ENCODE peak calls at places on chromosomes 11 and 22, in five cellular contexts. One of them, this sample, is unnamed.

GRCh38 chr11:128757235-128757711 is 63.4 kb downstream of the FLI1 start:
- DNase-seq in brain microvascular endothelial cell: peak; percentile 77
- DNase-seq in MCF 10A: peak; percentile 60
- DNase-seq in fibroblast of gingiva: no peak
- DNase-seq in GM03348: no peak
- DNase-seq in this sample: no peak

GRCh38 chr11:6354651-6355485 is 34.6 kb upstream of the CAVIN3 start:
- DNase-seq in brain microvascular endothelial cell: no peak
- DNase-seq in MCF 10A: no peak
- DNase-seq in fibroblast of gingiva: peak; percentile 11
- DNase-seq in GM03348: no peak
- DNase-seq in this sample: no peak

GRCh38 chr22:50696799-50697561 is 24.4 kb downstream of the SHANK3 start:
- DNase-seq in brain microvascular endothelial cell: no peak
- DNase-seq in MCF 10A: no peak
- DNase-seq in fibroblast of gingiva: no peak
- DNase-seq in GM03348: peak; percentile 94
- DNase-seq in this sample: no peak

GRCh38 chr11:125132071-125132470 is 20.6 kb upstream of the TMEM218 start:
- DNase-seq in brain microvascular endothelial cell: no peak
- DNase-seq in MCF 10A: no peak
- DNase-seq in fibroblast of gingiva: no peak
- DNase-seq in GM03348: no peak
- DNase-seq in this sample: no peak

GRCh38 chr22:28179392-28179791 is 260.3 kb upstream of the PITPNB start:
- DNase-seq in brain microvascular endothelial cell: no peak
- DNase-seq in MCF 10A: no peak
- DNase-seq in fibroblast of gingiva: no peak
- DNase-seq in GM03348: no peak
- DNase-seq in this sample: no peak

GRCh38 chr11:3122775-3123201 is 42.3 kb downstream of the OSBPL5 start:
- DNase-seq in brain microvascular endothelial cell: no peak
- DNase-seq in MCF 10A: no peak
- DNase-seq in fibroblast of gingiva: no peak
- DNase-seq in GM03348: no peak
- DNase-seq in this sample: no peak

GRCh38 chr11:95999604-96000003 is 75.7 kb upstream of the MTMR2 start:
- DNase-seq in brain microvascular endothelial cell: no peak
- DNase-seq in MCF 10A: no peak
- DNase-seq in fibroblast of gingiva: no peak
- DNase-seq in GM03348: no peak
- DNase-seq in this sample: no peak

GRCh38 chr11:68373810-68374501 is 61.6 kb downstream of the LRP5 start:
- DNase-seq in brain microvascular endothelial cell: no peak
- DNase-seq in MCF 10A: no peak
- DNase-seq in fibroblast of gingiva: peak; percentile 56
- DNase-seq in GM03348: peak; percentile 78
- DNase-seq in this sample: no peak

GRCh38 chr11:63567044-63567840 is 4.1 kb upstream of the PLAAT2 start:
- DNase-seq in brain microvascular endothelial cell: peak; percentile 86
- DNase-seq in MCF 10A: peak; percentile 82
- DNase-seq in fibroblast of gingiva: peak; percentile 58
- DNase-seq in GM03348: peak; percentile 54
- DNase-seq in this sample: peak; percentile 71

GRCh38 chr11:94111660-94112059 is 17.0 kb upstream of the PANX1 start:
- DNase-seq in brain microvascular endothelial cell: no peak
- DNase-seq in MCF 10A: no peak
- DNase-seq in fibroblast of gingiva: no peak
- DNase-seq in GM03348: no peak
- DNase-seq in this sample: no peak

GRCh38 chr11:9274499-9275228 is 9.5 kb upstream of the DENND5A start:
- DNase-seq in brain microvascular endothelial cell: no peak
- DNase-seq in MCF 10A: no peak
- DNase-seq in fibroblast of gingiva: no peak
- DNase-seq in GM03348: no peak
- DNase-seq in this sample: no peak

GRCh38 chr22:20434264-20434751 is 3.3 kb downstream of the SCARF2 start:
- DNase-seq in brain microvascular endothelial cell: no peak
- DNase-seq in MCF 10A: no peak
- DNase-seq in fibroblast of gingiva: no peak
- DNase-seq in GM03348: no peak
- DNase-seq in this sample: no peak

GRCh38 chr22:24810043-24810749 is 4.2 kb downstream of the SGSM1 start:
- DNase-seq in brain microvascular endothelial cell: no peak
- DNase-seq in MCF 10A: no peak
- DNase-seq in fibroblast of gingiva: peak; percentile 29
- DNase-seq in GM03348: no peak
- DNase-seq in this sample: no peak

GRCh38 chr22:39897841-39898240 is 3.0 kb upstream of the GRAP2 start:
- DNase-seq in brain microvascular endothelial cell: no peak
- DNase-seq in MCF 10A: no peak
- DNase-seq in fibroblast of gingiva: no peak
- DNase-seq in GM03348: no peak
- DNase-seq in this sample: no peak

GRCh38 chr22:44919691-44920090 is 90.1 kb downstream of the PHF21B start:
- DNase-seq in brain microvascular endothelial cell: no peak
- DNase-seq in MCF 10A: no peak
- DNase-seq in fibroblast of gingiva: no peak
- DNase-seq in GM03348: no peak
- DNase-seq in this sample: no peak

GRCh38 chr11:15965562-15966250 is 390.6 kb downstream of the SOX6 start:
- DNase-seq in brain microvascular endothelial cell: no peak
- DNase-seq in MCF 10A: no peak
- DNase-seq in fibroblast of gingiva: no peak
- DNase-seq in GM03348: no peak
- DNase-seq in this sample: no peak

GRCh38 chr11:3170756-3171670 is 5.9 kb upstream of the OSBPL5 start:
- DNase-seq in brain microvascular endothelial cell: no peak
- DNase-seq in MCF 10A: no peak
- DNase-seq in fibroblast of gingiva: no peak
- DNase-seq in GM03348: no peak
- DNase-seq in this sample: no peak

GRCh38 chr22:23874871-23875270 is 17.2 kb downstream of the SLC2A11 start:
- DNase-seq in brain microvascular endothelial cell: no peak
- DNase-seq in MCF 10A: no peak
- DNase-seq in fibroblast of gingiva: no peak
- DNase-seq in GM03348: no peak
- DNase-seq in this sample: no peak

GRCh38 chr22:27575348-27575747 is 226.2 kb downstream of the MN1 start:
- DNase-seq in brain microvascular endothelial cell: no peak
- DNase-seq in MCF 10A: no peak
- DNase-seq in fibroblast of gingiva: no peak
- DNase-seq in GM03348: no peak
- DNase-seq in this sample: no peak

GRCh38 chr11:6757373-6757967 is 14.3 kb downstream of the OR2AG2 start:
- DNase-seq in brain microvascular endothelial cell: peak; percentile 64
- DNase-seq in MCF 10A: peak; percentile 55
- DNase-seq in fibroblast of gingiva: peak; percentile 43
- DNase-seq in GM03348: peak; percentile 58
- DNase-seq in this sample: peak; percentile 37

GRCh38 chr11:61384271-61385242 is 7.8 kb upstream of the TMEM216 start:
- DNase-seq in brain microvascular endothelial cell: no peak
- DNase-seq in MCF 10A: peak; percentile 61
- DNase-seq in fibroblast of gingiva: no peak
- DNase-seq in GM03348: no peak
- DNase-seq in this sample: no peak